ENCODE peak calls at places on chromosome 18, in ten cellular contexts. B is fibroblast of pulmonary artery; G is WERI-Rb-1; S is astrocyte of the cerebellum; Y is CD8-positive, alpha-beta T cell; O is thyroid gland; J is HFFc6; A is PC-3; Z is progenitor cell of endocrine pancreas; I is astrocyte of the spinal cord. N is an unnamed sample.

GRCh38 chr18:11310476-11311086 is 161.2 kb upstream of the PIEZO2 start:
- DNase-seq in B (peak; percentile 57), G (peak; percentile 58), S (no peak), Y (no peak), O (peak; percentile 46), J (no peak), A (peak; percentile 58), Z (peak; percentile 25), I (peak; percentile 47), N (peak; percentile 76)

GRCh38 chr18:22005191-22005824 is 164.1 kb upstream of the GATA6 start:
- DNase-seq in B (no peak), G (no peak), S (peak; percentile 65), Y (no peak), O (no peak), J (no peak), A (no peak), Z (no peak), I (peak; percentile 23), N (no peak)

GRCh38 chr18:32930695-32931301 is 158.0 kb upstream of the KLHL14 start:
- DNase-seq in B (peak; percentile 68), G (no peak), S (no peak), Y (no peak), O (no peak), J (peak; percentile 5), A (peak; percentile 36), Z (no peak), I (peak; percentile 70), N (no peak)

GRCh38 chr18:53458944-53459580 is 765.4 kb downstream of the MBD2 start:
- DNase-seq in B (peak; percentile 1), G (no peak), S (peak; percentile 79), Y (no peak), O (peak; percentile 1), J (no peak), A (no peak), Z (no peak), I (peak; percentile 80), N (peak; percentile 17)

GRCh38 chr18:50268022-50268747 is 1.9 kb upstream of the CFAP53 start:
- DNase-seq in B (peak; percentile 67), G (peak; percentile 76), S (no peak), Y (peak; percentile 84), O (peak; percentile 87), J (no peak), A (no peak), Z (peak; percentile 71), I (peak; percentile 68), N (peak; percentile 94)

GRCh38 chr18:3651266-3651665 is 201.3 kb downstream of the TGIF1 start:
- DNase-seq in B (no peak), G (no peak), S (no peak), Y (no peak), O (no peak), J (no peak), A (no peak), Z (no peak), I (no peak), N (no peak)

GRCh38 chr18:62663731-62664336 is 51.5 kb upstream of the PHLPP1 start:
- DNase-seq in B (peak; percentile 26), G (no peak), S (no peak), Y (no peak), O (no peak), J (peak; percentile 70), A (peak; percentile 80), Z (no peak), I (peak; percentile 42), N (no peak)

GRCh38 chr18:5395860-5396448 is 100.4 kb upstream of the ZBTB14 start:
- DNase-seq in B (no peak), G (no peak), S (no peak), Y (no peak), O (no peak), J (no peak), A (no peak), Z (no peak), I (no peak), N (no peak)

GRCh38 chr18:29523371-29523770 is 1346.4 kb upstream of the CDH2 start:
- DNase-seq in B (no peak), G (no peak), S (no peak), Y (no peak), O (no peak), J (no peak), A (no peak), Z (no peak), I (no peak), N (no peak)

GRCh38 chr18:36273347-36273746 is 24.2 kb upstream of the FHOD3 start:
- DNase-seq in B (no peak), G (no peak), S (no peak), Y (no peak), O (no peak), J (no peak), A (no peak), Z (no peak), I (no peak), N (no peak)

GRCh38 chr18:47899107-47899840 is 31.2 kb downstream of the SMAD2 start:
- DNase-seq in B (no peak), G (no peak), S (no peak), Y (no peak), O (no peak), J (no peak), A (no peak), Z (no peak), I (no peak), N (no peak)

GRCh38 chr18:35178260-35178659 is 62.6 kb upstream of the ZNF397 start:
- DNase-seq in B (peak; percentile 28), G (no peak), S (peak; percentile 46), Y (no peak), O (no peak), J (peak; percentile 43), A (peak; percentile 43), Z (no peak), I (peak; percentile 78), N (no peak)

GRCh38 chr18:45505497-45506206 is 109.6 kb upstream of the SLC14A2 start:
- DNase-seq in B (no peak), G (no peak), S (no peak), Y (no peak), O (no peak), J (no peak), A (no peak), Z (no peak), I (peak; percentile 74), N (no peak)

GRCh38 chr18:26614374-26614773 is 66.0 kb upstream of the KCTD1 start:
- DNase-seq in B (no peak), G (no peak), S (no peak), Y (no peak), O (no peak), J (no peak), A (no peak), Z (no peak), I (no peak), N (no peak)
- TF ChIP-seq CTCF in B (no peak), G (no peak), S (no peak), Y (no peak), O (no peak), J (no peak), A (no peak), Z (no peak), I (no peak), N (no peak)

GRCh38 chr18:24271381-24272331 is 126.0 kb downstream of the OSBPL1A start:
- DNase-seq in B (peak; percentile 78), G (peak; percentile 68), S (peak; percentile 35), Y (no peak), O (peak; percentile 91), J (peak; percentile 57), A (peak; percentile 72), Z (peak; percentile 74), I (peak; percentile 83), N (peak; percentile 73)
- TF ChIP-seq CTCF in B (peak; percentile 10), G (peak; percentile 22), S (peak; percentile 29), Y (no peak), O (no peak), J (peak; percentile 10), A (no peak), Z (peak; percentile 43), I (peak; percentile 37), N (no peak)

GRCh38 chr18:76256897-76257500 is 238.0 kb downstream of the ZNF516 start:
- DNase-seq in B (peak; percentile 76), G (peak; percentile 44), S (peak; percentile 65), Y (no peak), O (peak; percentile 35), J (peak; percentile 51), A (peak; percentile 52), Z (no peak), I (peak; percentile 71), N (peak; percentile 42)
- TF ChIP-seq CTCF in B (peak; percentile 84), G (peak; percentile 75), S (peak; percentile 92), Y (no peak), O (peak; percentile 30), J (peak; percentile 89), A (peak; percentile 69), Z (peak; percentile 90), I (peak; percentile 85), N (peak; percentile 57)

GRCh38 chr18:75257596-75257995 is 47.0 kb downstream of the TSHZ1 start:
- DNase-seq in B (no peak), G (no peak), S (no peak), Y (no peak), O (no peak), J (no peak), A (no peak), Z (no peak), I (no peak), N (no peak)

GRCh38 chr18:75265872-75266271 is 55.3 kb downstream of the TSHZ1 start:
- DNase-seq in B (no peak), G (no peak), S (no peak), Y (no peak), O (no peak), J (no peak), A (no peak), Z (no peak), I (no peak), N (no peak)

GRCh38 chr18:75264195-75264594 is 53.6 kb downstream of the TSHZ1 start:
- DNase-seq in B (no peak), G (no peak), S (no peak), Y (no peak), O (no peak), J (no peak), A (no peak), Z (no peak), I (no peak), N (no peak)

GRCh38 chr18:75265255-75265654 is 54.7 kb downstream of the TSHZ1 start:
- DNase-seq in B (no peak), G (no peak), S (no peak), Y (no peak), O (no peak), J (no peak), A (no peak), Z (no peak), I (no peak), N (no peak)

GRCh38 chr18:75261430-75262223 is 51.0 kb downstream of the TSHZ1 start:
- DNase-seq in B (no peak), G (no peak), S (no peak), Y (no peak), O (no peak), J (no peak), A (no peak), Z (no peak), I (no peak), N (no peak)
- TF ChIP-seq CTCF in B (no peak), G (no peak), S (no peak), Y (no peak), O (no peak), J (no peak), A (no peak), Z (no peak), I (no peak), N (no peak)

GRCh38 chr18:68406761-68407160 is 308.1 kb downstream of the TMX3 start:
- DNase-seq in B (no peak), G (no peak), S (no peak), Y (no peak), O (no peak), J (no peak), A (peak; percentile 35), Z (no peak), I (no peak), N (no peak)
- TF ChIP-seq CTCF in B (no peak), G (no peak), S (no peak), Y (no peak), O (no peak), J (no peak), A (peak; percentile 32), Z (no peak), I (no peak), N (no peak)

N was measured in endothelial cell.